ENCODE peak calls at places on chromosomes 5 and 9, in eight cellular contexts. I, E, R, Y, A, F, H and G are unnamed samples.

GRCh38 chr9:98021306-98022040 is 35.1 kb upstream of the NANS start:
- DNase-seq in I (no peak), E (no peak), R (no peak), Y (no peak), A (no peak), F (no peak), H (no peak), G (no peak)

GRCh38 chr5:172133359-172134029 is 54.5 kb downstream of the STK10 start:
- DNase-seq in I (no peak), E (no peak), R (no peak), Y (peak; percentile 81), A (peak; percentile 81), F (peak; percentile 85), H (peak; percentile 24), G (peak; percentile 94)

GRCh38 chr5:51651476-51651875 is 268.2 kb downstream of the ISL1 start:
- DNase-seq in I (no peak), E (no peak), R (no peak), Y (no peak), A (peak; percentile 70), F (no peak), H (no peak), G (peak; percentile 40)

GRCh38 chr5:124956471-124957029 is 210.1 kb upstream of the ZNF608 start:
- DNase-seq in I (no peak), E (no peak), R (no peak), Y (no peak), A (no peak), F (no peak), H (no peak), G (no peak)

GRCh38 chr9:134518004-134518606 is 123.5 kb upstream of the COL5A1 start:
- DNase-seq in I (no peak), E (no peak), R (no peak), Y (no peak), A (no peak), F (no peak), H (no peak), G (no peak)

GRCh38 chr5:142902188-142902965 is 132.2 kb downstream of the ARHGAP26 start:
- DNase-seq in I (no peak), E (no peak), R (no peak), Y (no peak), A (no peak), F (peak; percentile 25), H (no peak), G (no peak)

GRCh38 chr5:142753114-142753764 is 16.9 kb upstream of the ARHGAP26 start:
- DNase-seq in I (no peak), E (no peak), R (no peak), Y (no peak), A (no peak), F (peak; percentile 38), H (no peak), G (peak; percentile 96)

GRCh38 chr9:89999176-89999533 is 394.3 kb downstream of the GADD45G start:
- DNase-seq in I (no peak), E (no peak), R (no peak), Y (no peak), A (no peak), F (no peak), H (no peak), G (no peak)

GRCh38 chr5:139061274-139061673 is 136.9 kb downstream of the SIL1 start:
- DNase-seq in I (no peak), E (peak; percentile 5), R (peak; percentile 23), Y (no peak), A (peak; percentile 25), F (peak; percentile 72), H (no peak), G (peak; percentile 55)

GRCh38 chr5:59724482-59725392 is 168.8 kb downstream of the PDE4D start:
- DNase-seq in I (no peak), E (no peak), R (no peak), Y (peak; percentile 39), A (peak; percentile 58), F (peak; percentile 81), H (no peak), G (peak; percentile 11)

GRCh38 chr5:150214289-150214688 is 24.4 kb downstream of the SLC6A7 start:
- DNase-seq in I (no peak), E (no peak), R (no peak), Y (no peak), A (no peak), F (peak; percentile 52), H (no peak), G (no peak)

GRCh38 chr9:38018964-38019602 is 49.9 kb downstream of the SHB start:
- DNase-seq in I (no peak), E (peak; percentile 14), R (no peak), Y (no peak), A (peak; percentile 63), F (peak; percentile 77), H (no peak), G (no peak)